ENCODE peak calls at places on chromosomes 16 and 17, in seven cellular contexts. P is T-cell, R is neuronal stem cell, V is stomach, X is activated T-cell treated with anti-CD3 and anti-CD28 coated beads for 1 hour, Z is globus pallidus, A is NCI-H774. O is an unnamed sample.

GRCh38 chr17:8921147-8921546 is 44.4 kb downstream of the PIK3R5 start:
- DNase-seq in P (no peak), R (no peak), V (no peak), X (no peak), Z (no peak), A (no peak), O (no peak)

GRCh38 chr17:75872434-75873351 is 5.7 kb downstream of the TRIM47 start:
- DNase-seq in P (peak), R (no peak), V (peak), X (peak), Z (peak), A (peak), O (peak)

GRCh38 chr16:65388592-65388991 is 266.7 kb upstream of the CDH11 start:
- DNase-seq in P (no peak), R (no peak), V (no peak), X (no peak), Z (no peak), A (no peak), O (no peak)

GRCh38 chr17:12282056-12282455 is 261.4 kb downstream of the MAP2K4 start:
- DNase-seq in P (no peak), R (no peak), V (no peak), X (no peak), Z (no peak), A (no peak), O (no peak)

GRCh38 chr17:10114931-10115535 is 83.4 kb downstream of the GAS7 start:
- DNase-seq in P (peak), R (no peak), V (peak), X (peak), Z (peak), A (no peak), O (peak)

GRCh38 chr17:65560628-65561371 is 648 bp downstream of the AXIN2 start:
- DNase-seq in P (peak), R (peak), V (peak), X (peak), Z (peak), A (peak), O (peak)

GRCh38 chr17:50279181-50279526 is 4.9 kb downstream of the TMEM92 start:
- DNase-seq in P (no peak), R (no peak), V (no peak), X (no peak), Z (no peak), A (no peak), O (peak)

GRCh38 chr17:34071891-34072420 is 183.1 kb upstream of the CCL2 start:
- DNase-seq in P (no peak), R (no peak), V (no peak), X (no peak), Z (no peak), A (no peak), O (no peak)

GRCh38 chr17:76091526-76092285 is 11.9 kb downstream of the EXOC7 start:
- DNase-seq in P (no peak), R (no peak), V (no peak), X (no peak), Z (no peak), A (no peak), O (no peak)

GRCh38 chr17:8912060-8912981 is 44.8 kb upstream of the PIK3R6 start:
- DNase-seq in P (no peak), R (no peak), V (no peak), X (no peak), Z (no peak), A (no peak), O (no peak)

GRCh38 chr17:40063915-40064531 is 1.3 kb downstream of the THRA start:
- DNase-seq in P (no peak), R (no peak), V (no peak), X (no peak), Z (peak), A (no peak), O (no peak)

GRCh38 chr17:76452646-76453430 is at the start of gene UBE2O:
- DNase-seq in P (peak), R (peak), V (peak), X (peak), Z (peak), A (peak), O (peak)

GRCh38 chr16:69485361-69485760 is 60.9 kb downstream of the CYB5B start:
- DNase-seq in P (no peak), R (no peak), V (no peak), X (no peak), Z (no peak), A (no peak), O (no peak)

GRCh38 chr16:72612271-72612670 is 435.7 kb downstream of the ZFHX3 start:
- DNase-seq in P (no peak), R (no peak), V (no peak), X (no peak), Z (no peak), A (no peak), O (no peak)

GRCh38 chr17:69358688-69359596 is 32.0 kb upstream of the ABCA5 start:
- DNase-seq in P (no peak), R (peak), V (no peak), X (no peak), Z (no peak), A (no peak), O (no peak)

GRCh38 chr17:1906622-1907021 is 76.8 kb downstream of the RPA1 start:
- DNase-seq in P (no peak), R (peak), V (no peak), X (no peak), Z (no peak), A (no peak), O (peak)

GRCh38 chr17:54408741-54409140 is 491.9 kb upstream of the TOM1L1 start:
- DNase-seq in P (no peak), R (no peak), V (no peak), X (no peak), Z (no peak), A (peak), O (no peak)

GRCh38 chr16:983044-984030 is 1.8 kb downstream of the SOX8 start:
- DNase-seq in P (no peak), R (no peak), V (no peak), X (no peak), Z (peak), A (no peak), O (no peak)

GRCh38 chr17:7716901-7717755 is at the start of gene DNAH2:
- DNase-seq in P (no peak), R (peak), V (peak), X (no peak), Z (peak), A (peak), O (peak)

GRCh38 chr16:67525176-67525860 is 3.3 kb upstream of the RIPOR1 start:
- DNase-seq in P (no peak), R (no peak), V (no peak), X (no peak), Z (no peak), A (no peak), O (no peak)

GRCh38 chr16:30187971-30188561 is 4.7 kb downstream of the CORO1A start:
- DNase-seq in P (no peak), R (no peak), V (no peak), X (no peak), Z (no peak), A (no peak), O (no peak)

GRCh38 chr16:4093495-4094137 is 22.6 kb downstream of the ADCY9 start:
- DNase-seq in P (no peak), R (no peak), V (no peak), X (no peak), Z (no peak), A (no peak), O (no peak)

GRCh38 chr17:8503368-8503767 is 67.7 kb downstream of the NDEL1 start:
- DNase-seq in P (no peak), R (no peak), V (no peak), X (no peak), Z (no peak), A (no peak), O (no peak)

GRCh38 chr17:5758651-5759050 is 174.3 kb upstream of the NLRP1 start:
- DNase-seq in P (no peak), R (no peak), V (no peak), X (no peak), Z (no peak), A (no peak), O (no peak)

GRCh38 chr17:59859444-59860025 is 33.2 kb downstream of the TUBD1 start:
- DNase-seq in P (no peak), R (no peak), V (no peak), X (no peak), Z (no peak), A (peak), O (no peak)

GRCh38 chr16:12801511-12802042 is 2.1 kb downstream of the CPPED1 start:
- DNase-seq in P (no peak), R (no peak), V (no peak), X (no peak), Z (peak), A (no peak), O (no peak)

GRCh38 chr16:57773019-57773418 is 29.3 kb downstream of the KIFC3 start:
- DNase-seq in P (no peak), R (no peak), V (no peak), X (no peak), Z (no peak), A (peak), O (no peak)

O was measured in HTR-8/SVneo.